ENCODE peak calls at places on chromosome 19, in four cellular contexts. O, V, Y and W are unnamed samples.

GRCh38 chr19:56946164-56946563 is 105.6 kb upstream of the PEG3 start:
- DNase-seq in V (no peak), O (no peak), Y (no peak), W (no peak)

GRCh38 chr19:51201712-51202111 is 23.2 kb upstream of the CD33 start:
- DNase-seq in Y (no peak), V (no peak), O (no peak), W (no peak)

GRCh38 chr19:51652266-51652665 is 5.6 kb upstream of the SIGLEC14 start:
- DNase-seq in Y (no peak), V (no peak), O (no peak), W (no peak)

GRCh38 chr19:10230155-10230903 is 802 bp downstream of the S1PR2 start:
- DNase-seq in Y (no peak), O (peak), V (no peak), W (no peak)

GRCh38 chr19:55489711-55490477 is 1.7 kb downstream of the SSC5D start:
- DNase-seq in Y (no peak), O (no peak), V (no peak), W (no peak)

GRCh38 chr19:18464646-18465045 is 26.7 kb upstream of the ISYNA1 start:
- DNase-seq in V (no peak), O (no peak), Y (peak), W (no peak)

GRCh38 chr19:41588497-41589209 is 12.7 kb downstream of the CEACAM21 start:
- DNase-seq in Y (peak), V (no peak), O (peak), W (peak)

GRCh38 chr19:5186293-5187050 is 154.1 kb downstream of the PTPRS start:
- DNase-seq in O (no peak), Y (no peak), V (no peak), W (no peak)

GRCh38 chr19:52190679-52191293 is 934 bp downstream of the PPP2R1A start:
- DNase-seq in Y (no peak), V (no peak), O (peak), W (no peak)

GRCh38 chr19:3608750-3609322 is 2.2 kb upstream of the TBXA2R start:
- DNase-seq in O (no peak), Y (no peak), V (no peak), W (peak)
- TF ChIP-seq NR2C2 in O (no peak), Y (no peak), V (no peak), W (no peak)

DNA sequence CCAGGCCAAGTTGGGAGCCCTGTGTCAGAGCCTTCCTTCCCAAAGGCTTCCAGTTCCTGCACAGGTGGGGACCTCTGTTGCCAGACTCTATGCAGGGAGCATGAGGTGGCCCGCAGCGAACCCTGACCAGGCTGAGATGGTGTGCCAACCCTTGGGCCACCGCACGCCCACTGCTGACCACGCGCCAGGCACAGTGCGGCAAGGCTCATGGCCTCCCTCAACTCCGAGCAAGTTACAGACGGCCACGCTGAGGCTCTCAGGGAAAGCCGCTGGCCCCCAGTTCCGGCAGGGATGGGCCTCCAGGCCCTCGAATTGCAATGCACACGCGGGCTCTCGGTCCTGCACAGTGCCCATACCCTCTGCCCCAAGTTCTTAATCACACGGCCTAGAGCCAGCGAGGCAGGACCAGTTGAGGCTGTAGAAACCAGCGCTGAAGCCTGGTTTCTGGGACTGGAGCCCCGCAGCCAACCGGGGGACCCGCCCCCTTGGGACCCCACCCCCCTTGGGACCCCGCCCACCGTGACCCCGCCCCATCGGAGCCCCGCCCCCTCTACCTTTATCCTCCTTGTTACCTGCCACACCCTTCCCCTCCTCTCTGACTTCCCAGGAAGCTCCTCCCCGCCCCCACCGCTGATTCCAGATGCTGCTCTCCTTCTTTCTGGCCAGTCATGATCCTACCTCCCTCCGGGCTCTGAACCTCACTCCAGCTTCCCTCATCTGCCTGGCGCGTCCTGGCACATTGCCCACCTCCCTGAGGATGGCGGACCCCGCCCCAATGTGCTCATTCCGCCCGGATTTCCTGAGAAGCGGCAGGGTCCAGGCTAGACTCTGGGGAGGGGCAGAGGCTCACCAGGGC is 6.0 kb downstream of the PEX11G start:
- DNase-seq in O (peak), Y (no peak), V (no peak), W (peak)
- TF ChIP-seq NR2C2 in O (no peak), Y (no peak), V (no peak), W (no peak)

GRCh38 chr19:1170938-1171754 is 2.9 kb downstream of the SBNO2 start:
- DNase-seq in O (peak), Y (peak), V (no peak), W (no peak)

GRCh38 chr19:1168562-1168873 is 5.5 kb downstream of the SBNO2 start:
- DNase-seq in O (no peak), Y (no peak), V (no peak), W (no peak)

GRCh38 chr19:1167687-1168561 is 6.1 kb downstream of the SBNO2 start:
- DNase-seq in V (no peak), O (peak), Y (no peak), W (no peak)

GRCh38 chr19:1169921-1170885 is 3.9 kb downstream of the SBNO2 start:
- DNase-seq in V (no peak), Y (no peak), O (peak), W (peak)

DNA sequence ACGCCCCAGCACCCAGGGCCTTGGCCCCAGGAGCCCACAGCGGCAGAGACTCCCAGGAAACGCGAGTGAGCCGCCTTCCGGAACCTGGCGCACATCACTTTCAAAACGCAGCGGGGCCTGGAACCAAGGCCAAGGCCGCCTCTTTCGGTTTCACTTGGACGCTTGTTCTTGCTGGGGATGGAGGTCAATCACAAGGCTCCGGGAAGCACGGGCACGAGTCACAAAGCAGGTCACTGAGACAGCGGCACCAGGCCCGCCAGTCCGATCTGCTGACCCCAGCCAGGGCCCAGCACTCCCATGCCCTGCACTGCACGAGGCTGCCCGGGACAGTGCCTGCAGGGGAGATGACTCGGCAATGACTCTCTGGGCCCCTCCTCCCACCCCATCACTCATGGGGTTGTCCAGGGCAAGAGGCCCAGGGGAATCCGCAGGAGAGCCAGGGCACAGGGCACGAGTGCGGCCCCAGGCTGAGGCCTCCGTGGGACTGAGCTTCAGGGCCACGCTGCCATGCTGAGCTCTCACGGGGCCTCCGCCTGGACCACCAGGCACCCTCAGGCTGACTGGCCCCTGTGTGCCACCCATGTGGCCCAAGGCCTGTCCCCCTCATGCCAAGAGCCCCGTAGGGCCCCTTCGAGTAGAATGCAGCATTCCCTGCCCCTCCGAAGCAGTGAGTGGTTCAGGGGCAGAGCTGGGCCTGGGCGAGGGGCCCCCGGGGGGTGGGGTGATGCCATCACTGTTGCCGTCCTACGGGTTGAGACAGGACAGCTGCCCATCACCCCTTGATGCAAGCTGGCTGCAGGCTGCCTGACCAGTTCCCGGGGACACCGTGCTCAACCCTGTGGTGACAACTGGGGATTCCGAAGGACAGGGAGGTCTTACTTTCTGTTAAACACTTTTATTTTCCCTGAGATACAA is 4.9 kb downstream of the SBNO2 start:
- DNase-seq in O (peak), Y (peak), V (no peak), W (no peak)
- TF ChIP-seq NR2C2 in O (no peak), Y (no peak), V (no peak), W (no peak)

GRCh38 chr19:44525721-44526430 is 3.6 kb downstream of the CEACAM20 start:
- DNase-seq in Y (no peak), O (no peak), V (no peak), W (no peak)

GRCh38 chr19:44527554-44527953 is 1.9 kb downstream of the CEACAM20 start:
- DNase-seq in Y (no peak), V (no peak), O (no peak), W (no peak)

GRCh38 chr19:44529541-44529940 is at the start of gene CEACAM20:
- DNase-seq in O (no peak), V (no peak), Y (no peak), W (no peak)

GRCh38 chr19:44532819-44533218 is 3.3 kb upstream of the CEACAM20 start:
- DNase-seq in O (no peak), V (no peak), Y (no peak), W (no peak)

GRCh38 chr19:44530777-44531176 is 1.3 kb upstream of the CEACAM20 start:
- DNase-seq in O (no peak), Y (no peak), V (no peak), W (no peak)
- TF ChIP-seq NR2C2 in O (no peak), Y (no peak), V (no peak), W (no peak)

GRCh38 chr19:6220385-6221191 is 59.2 kb downstream of the MLLT1 start:
- DNase-seq in O (no peak), V (no peak), Y (no peak), W (no peak)
- TF ChIP-seq NR2C2 in O (no peak), V (no peak), Y (no peak), W (no peak)

GRCh38 chr19:46759817-46760333 is 13.6 kb upstream of the STRN4 start:
- DNase-seq in O (no peak), V (no peak), Y (no peak), W (no peak)
- TF ChIP-seq NR2C2 in O (no peak), V (no peak), Y (no peak), W (no peak)